ENCODE peak calls at places on chromosome 20, in five cellular contexts. G is CD8-positive, alpha-beta T cell; Z is heart left ventricle; C is PC-9; B is heart right ventricle. S is an unnamed sample.

GRCh38 chr20:30919514-30920188 is 337.8 kb upstream of the DEFB115 start:
- DNase-seq in C (no peak), Z (no peak), G (no peak), B (no peak), S (no peak)

GRCh38 chr20:1469925-1470571 is 3.4 kb upstream of the NSFL1C start:
- DNase-seq in Z (peak; percentile 81), G (no peak), C (peak; percentile 93), B (peak; percentile 68), S (no peak)

GRCh38 chr20:3105256-3106137 is 21.0 kb upstream of the AVP start:
- DNase-seq in Z (no peak), G (no peak), B (no peak), C (no peak), S (no peak)

GRCh38 chr20:10309326-10309725 is 90.7 kb downstream of the SNAP25 start:
- DNase-seq in B (no peak), Z (no peak), G (no peak), C (peak; percentile 17), S (no peak)

GRCh38 chr20:62347151-62347404 is 20.0 kb downstream of the LAMA5 start:
- DNase-seq in Z (no peak), B (no peak), G (no peak), C (no peak), S (no peak)

GRCh38 chr20:9506337-9506821 is 8.0 kb upstream of the LAMP5 start:
- DNase-seq in G (no peak), B (peak; percentile 17), Z (no peak), C (no peak), S (no peak)

GRCh38 chr20:17841751-17842191 is 126.8 kb downstream of the SNX5 start:
- DNase-seq in B (peak; percentile 44), Z (peak; percentile 68), G (no peak), C (no peak), S (no peak)

GRCh38 chr20:58717278-58718091 is 24.9 kb downstream of the NPEPL1 start:
- DNase-seq in C (no peak), Z (no peak), B (no peak), G (no peak), S (no peak)

GRCh38 chr20:46954490-46955038 is 59.9 kb downstream of the EYA2 start:
- DNase-seq in G (no peak), Z (no peak), B (no peak), C (peak; percentile 80), S (no peak)

GRCh38 chr20:5002077-5002413 is 735 bp upstream of the SLC23A2 start:
- DNase-seq in B (no peak), Z (peak; percentile 33), C (no peak), G (no peak), S (no peak)

GRCh38 chr20:10357974-10358373 is 76.0 kb downstream of the MKKS start:
- DNase-seq in B (no peak), Z (no peak), G (no peak), C (no peak), S (no peak)

GRCh38 chr20:59743767-59744485 is 139.6 kb downstream of the PHACTR3 start:
- DNase-seq in C (peak; percentile 9), B (no peak), Z (no peak), G (no peak), S (no peak)

GRCh38 chr20:19212524-19213502 is at the start of gene SLC24A3:
- DNase-seq in Z (peak; percentile 74), C (no peak), G (no peak), B (peak; percentile 77), S (no peak)

GRCh38 chr20:13771853-13772453 is 12.8 kb downstream of the ESF1 start:
- DNase-seq in Z (no peak), G (no peak), C (no peak), B (no peak), S (no peak)

GRCh38 chr20:35273449-35274171 is 4.3 kb downstream of the MMP24OS start:
- DNase-seq in B (peak; percentile 54), G (no peak), Z (peak; percentile 76), C (no peak), S (no peak)

GRCh38 chr20:58850693-58851174 is at the start of gene GNAS-AS1:
- DNase-seq in G (peak; percentile 61), Z (peak; percentile 91), B (peak; percentile 87), C (peak; percentile 90), S (peak; percentile 73)

DNA sequence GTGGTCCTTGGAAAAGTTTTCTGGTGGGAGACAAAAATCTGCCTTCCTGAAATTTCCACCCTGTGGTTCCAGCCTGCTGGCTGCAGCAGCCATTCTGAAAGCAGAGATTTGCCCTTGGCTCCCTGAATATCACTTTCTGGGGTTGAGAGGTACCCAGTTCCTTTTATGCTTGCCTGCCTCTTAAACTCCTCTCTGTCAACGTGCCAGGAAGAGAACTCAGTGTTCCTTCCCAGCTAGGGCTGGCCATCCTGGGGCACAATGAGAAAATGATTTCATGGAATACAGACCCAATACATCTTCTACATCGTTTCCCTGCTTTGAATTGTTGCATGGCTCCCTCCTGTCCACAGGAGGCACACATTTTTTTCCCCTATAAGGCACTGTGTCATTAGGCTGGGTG is 1.6 kb upstream of the DSN1 start:
- DNase-seq in Z (no peak), B (no peak), G (no peak), C (no peak), S (no peak)
- H3K27ac ChIP-seq in Z (peak overlapping the region; percentile 97), B (peak overlapping the region; percentile 93), G (no peak overlapping the region), C (no peak overlapping the region), S (no peak overlapping the region)

GRCh38 chr20:48924711-48925109 is 3.2 kb downstream of the ARFGEF2 start:
- DNase-seq in B (no peak), Z (no peak), G (no peak), C (no peak), S (no peak)

GRCh38 chr20:48920527-48921167 is 864 bp upstream of the ARFGEF2 start:
- DNase-seq in C (no peak), Z (no peak), B (peak; percentile 30), G (no peak), S (no peak)

GRCh38 chr20:48921168-48921882 is at the start of gene ARFGEF2:
- DNase-seq in Z (peak; percentile 94), C (peak; percentile 97), G (peak; percentile 79), B (peak; percentile 91), S (peak; percentile 90)

GRCh38 chr20:48921883-48922867 is 664 bp downstream of the ARFGEF2 start:
- DNase-seq in Z (peak; percentile 75), B (peak; percentile 62), C (no peak), G (no peak), S (no peak)

DNA sequence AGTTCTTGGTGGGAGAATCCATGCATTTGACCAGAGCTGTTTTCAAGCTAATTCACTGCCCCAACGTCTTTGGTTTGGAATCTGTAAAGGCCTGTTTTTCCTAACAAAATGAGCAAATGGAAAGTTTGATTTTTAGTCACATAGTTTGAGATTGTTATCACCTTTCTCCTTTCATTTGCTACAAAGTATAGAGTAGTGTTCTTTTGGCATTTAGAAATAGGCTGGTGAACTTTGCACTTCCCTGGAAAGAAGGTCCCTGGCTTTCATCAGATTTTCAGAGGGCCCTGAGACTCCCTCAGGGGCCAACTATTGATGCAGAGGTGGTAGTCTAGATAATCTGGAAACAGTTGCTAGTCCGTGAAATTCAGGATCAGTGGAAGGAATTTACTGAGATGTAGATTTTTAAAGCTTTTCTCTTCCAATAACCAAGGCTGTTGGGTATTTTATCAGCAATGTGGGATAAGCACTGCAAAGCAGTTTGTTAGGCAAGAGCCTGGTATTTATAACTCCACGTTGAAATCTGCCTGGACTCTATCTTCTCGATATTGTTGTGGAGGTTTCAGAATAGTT is 1.7 kb downstream of the ARFGEF2 start:
- DNase-seq in G (no peak), Z (no peak), C (no peak), B (no peak), S (no peak)
- H3K4me3 ChIP-seq in G (no peak overlapping the region), Z (peak overlapping the region; percentile 0), C (peak overlapping the region; percentile 65), B (peak overlapping the region; percentile 96), S (no peak overlapping the region)

GRCh38 chr20:57478176-57478575 is 46.8 kb downstream of the CTCFL start:
- DNase-seq in B (no peak), C (no peak), Z (no peak), G (no peak), S (no peak)
- H3K4me1 ChIP-seq in B (peaks cover 18% of the 10 kb centered on the region), C (no peaks in the 10 kb centered on the region), Z (peaks cover 3% of the 10 kb centered on the region), G (peaks cover 53% of the 10 kb centered on the region), S (peaks cover 14% of the 10 kb centered on the region)

DNA sequence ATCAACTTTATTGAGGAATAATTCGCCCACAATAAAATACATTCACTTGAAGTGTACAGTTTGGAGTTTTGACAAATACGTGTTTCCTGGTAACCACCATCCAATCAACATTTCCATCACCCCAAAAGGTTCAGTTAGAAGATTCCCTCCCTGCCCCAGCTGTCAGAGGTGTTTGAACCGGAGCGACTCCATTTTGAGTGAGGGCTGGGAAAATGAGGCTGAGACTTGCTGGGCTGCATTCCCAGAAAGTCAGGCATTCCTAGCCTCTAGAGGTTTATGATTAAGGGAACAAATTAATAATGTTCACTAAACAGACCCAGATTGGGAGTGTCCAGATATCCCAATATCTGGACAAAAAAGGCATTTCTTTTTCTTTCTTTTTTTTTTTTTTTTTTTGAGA is 33.0 kb upstream of the BLCAP start:
- DNase-seq in Z (no peak), G (no peak), C (no peak), B (no peak), S (no peak)
- H3K27ac ChIP-seq in Z (no peak overlapping the region), G (no peak overlapping the region), C (no peak overlapping the region), B (no peak overlapping the region), S (no peak overlapping the region)

DNA sequence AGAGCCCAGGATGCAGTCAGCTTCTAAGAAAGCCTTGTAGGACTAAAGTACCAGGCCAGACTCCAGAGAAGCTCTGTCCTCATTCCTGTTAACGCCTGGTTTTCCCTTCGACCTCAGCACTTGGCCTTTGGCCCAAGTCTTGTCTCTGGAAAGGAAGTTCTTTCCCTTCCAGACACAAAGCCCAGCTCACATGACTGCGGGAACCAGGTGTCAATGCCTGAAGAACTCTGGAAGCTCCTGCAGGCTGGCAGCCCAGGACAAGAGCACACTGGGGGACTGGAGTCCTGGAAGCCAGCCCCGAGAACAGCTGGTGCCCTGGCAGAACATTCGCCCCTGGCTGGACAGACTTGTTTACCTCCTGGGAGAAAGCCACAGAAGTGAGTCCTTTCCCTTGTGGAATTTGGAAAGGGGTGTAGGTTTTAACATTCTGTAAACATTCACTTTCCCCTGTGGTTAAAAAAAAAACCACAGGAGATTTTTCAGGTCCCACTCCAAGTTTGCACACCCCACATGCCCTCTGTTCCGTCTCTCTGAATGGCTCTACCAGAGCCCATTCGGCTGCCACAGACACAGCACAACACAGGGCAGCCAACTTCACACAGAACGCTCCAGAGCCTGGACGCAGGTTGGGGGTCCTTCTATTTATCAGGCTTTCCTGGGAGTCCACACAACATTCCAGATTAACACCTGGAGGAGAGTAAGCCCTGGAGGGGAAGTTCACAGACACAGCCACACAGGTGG is 18.1 kb downstream of the ACSS1 start:
- DNase-seq in G (no peak), B (peak; percentile 83), C (peak; percentile 71), Z (peak; percentile 92), S (no peak)
- H3K4me3 ChIP-seq in G (no peak overlapping the region), B (no peak overlapping the region), C (no peak overlapping the region), Z (no peak overlapping the region), S (no peak overlapping the region)

GRCh38 chr20:53738945-53739798 is 145.5 kb upstream of the ZNF217 start:
- DNase-seq in B (no peak), G (no peak), C (no peak), Z (no peak), S (no peak)
- H3K4me1 ChIP-seq in B (peaks cover 28% of the 10 kb centered on the region), G (peaks cover 20% of the 10 kb centered on the region), C (peaks cover 80% of the 10 kb centered on the region), Z (peaks cover 42% of the 10 kb centered on the region), S (peaks cover 14% of the 10 kb centered on the region)

GRCh38 chr20:63642518-63643247 is 10.5 kb downstream of the STMN3 start:
- DNase-seq in C (peak; percentile 49), G (no peak), B (no peak), Z (no peak), S (no peak)

GRCh38 chr20:63640086-63640485 is 13.1 kb downstream of the STMN3 start:
- DNase-seq in B (no peak), G (no peak), C (no peak), Z (no peak), S (no peak)

GRCh38 chr20:63641792-63642517 is 11.3 kb downstream of the STMN3 start:
- DNase-seq in Z (peak; percentile 87), B (peak; percentile 91), G (peak; percentile 98), C (peak; percentile 97), S (peak; percentile 97)

GRCh38 chr20:63639093-63639860 is 12.4 kb upstream of the GMEB2 start:
- DNase-seq in C (no peak), B (peak; percentile 69), Z (peak; percentile 74), G (peak; percentile 63), S (peak; percentile 65)

GRCh38 chr20:63641146-63641791 is 12.0 kb downstream of the STMN3 start:
- DNase-seq in C (no peak), B (peak; percentile 48), Z (no peak), G (no peak), S (peak; percentile 68)
- H3K27ac ChIP-seq in C (peak overlapping the region; percentile 21), B (peak overlapping the region; percentile 98), Z (peak overlapping the region; percentile 82), G (peak overlapping the region; percentile 94), S (peak overlapping the region; percentile 90)

S was measured in naive thymus-derived CD4-positive, alpha-beta T cell.